ENCODE peak calls at places on chromosomes 13 and 19, in eight cellular contexts. One of them, this sample, is unnamed.

GRCh38 chr19:7377196-7377595 is 28.5 kb downstream of the ARHGEF18 start:
- DNase-seq in brain microvascular endothelial cell: no peak
- DNase-seq in choroid plexus epithelial cell: no peak
- DNase-seq in immature natural killer cell: no peak
- DNase-seq in A172: no peak
- DNase-seq in Ammon's horn: no peak
- DNase-seq in A673: no peak
- DNase-seq in anterior cingulate cortex: no peak
- DNase-seq in this sample: no peak

GRCh38 chr19:13526552-13526951 is 20.3 kb upstream of the CACNA1A start:
- DNase-seq in brain microvascular endothelial cell: no peak
- DNase-seq in choroid plexus epithelial cell: no peak
- DNase-seq in immature natural killer cell: no peak
- DNase-seq in A172: peak; percentile 42
- DNase-seq in Ammon's horn: no peak
- DNase-seq in A673: peak; percentile 47
- DNase-seq in anterior cingulate cortex: no peak
- DNase-seq in this sample: peak; percentile 62

GRCh38 chr19:17415107-17415506 is 4.7 kb upstream of the MVB12A start:
- DNase-seq in brain microvascular endothelial cell: no peak
- DNase-seq in choroid plexus epithelial cell: no peak
- DNase-seq in immature natural killer cell: no peak
- DNase-seq in A172: no peak
- DNase-seq in Ammon's horn: no peak
- DNase-seq in A673: no peak
- DNase-seq in anterior cingulate cortex: no peak
- DNase-seq in this sample: no peak

GRCh38 chr19:3575260-3575741 is 2.6 kb downstream of the HMG20B start:
- DNase-seq in brain microvascular endothelial cell: peak; percentile 49
- DNase-seq in choroid plexus epithelial cell: peak; percentile 68
- DNase-seq in immature natural killer cell: no peak
- DNase-seq in A172: no peak
- DNase-seq in Ammon's horn: peak; percentile 45
- DNase-seq in A673: no peak
- DNase-seq in anterior cingulate cortex: no peak
- DNase-seq in this sample: no peak

GRCh38 chr13:91544723-91545122 is 146.3 kb downstream of the GPC5 start:
- DNase-seq in brain microvascular endothelial cell: no peak
- DNase-seq in choroid plexus epithelial cell: no peak
- DNase-seq in immature natural killer cell: no peak
- DNase-seq in A172: no peak
- DNase-seq in Ammon's horn: peak; percentile 6
- DNase-seq in A673: peak; percentile 1
- DNase-seq in anterior cingulate cortex: no peak
- DNase-seq in this sample: peak; percentile 31

GRCh38 chr13:101297794-101298193 is 118.5 kb downstream of the NALCN start:
- DNase-seq in brain microvascular endothelial cell: no peak
- DNase-seq in choroid plexus epithelial cell: no peak
- DNase-seq in immature natural killer cell: no peak
- DNase-seq in A172: no peak
- DNase-seq in Ammon's horn: no peak
- DNase-seq in A673: no peak
- DNase-seq in anterior cingulate cortex: no peak
- DNase-seq in this sample: no peak

GRCh38 chr13:110442946-110443632 is 118.4 kb downstream of the RAB20 start:
- DNase-seq in brain microvascular endothelial cell: peak; percentile 50
- DNase-seq in choroid plexus epithelial cell: peak; percentile 72
- DNase-seq in immature natural killer cell: no peak
- DNase-seq in A172: peak; percentile 54
- DNase-seq in Ammon's horn: no peak
- DNase-seq in A673: peak; percentile 49
- DNase-seq in anterior cingulate cortex: no peak
- DNase-seq in this sample: no peak

GRCh38 chr13:35388456-35388855 is 88.0 kb downstream of the MAB21L1 start:
- DNase-seq in brain microvascular endothelial cell: no peak
- DNase-seq in choroid plexus epithelial cell: peak; percentile 3
- DNase-seq in immature natural killer cell: no peak
- DNase-seq in A172: no peak
- DNase-seq in Ammon's horn: no peak
- DNase-seq in A673: no peak
- DNase-seq in anterior cingulate cortex: no peak
- DNase-seq in this sample: no peak

GRCh38 chr19:13835791-13836723 is 40.8 kb downstream of the ZSWIM4 start:
- DNase-seq in brain microvascular endothelial cell: no peak
- DNase-seq in choroid plexus epithelial cell: no peak
- DNase-seq in immature natural killer cell: peak; percentile 50
- DNase-seq in A172: peak; percentile 53
- DNase-seq in Ammon's horn: no peak
- DNase-seq in A673: peak; percentile 21
- DNase-seq in anterior cingulate cortex: no peak
- DNase-seq in this sample: no peak

GRCh38 chr13:43405457-43405856 is 381.3 kb downstream of the ENOX1 start:
- DNase-seq in brain microvascular endothelial cell: peak; percentile 18
- DNase-seq in choroid plexus epithelial cell: peak; percentile 82
- DNase-seq in immature natural killer cell: no peak
- DNase-seq in A172: peak; percentile 64
- DNase-seq in Ammon's horn: no peak
- DNase-seq in A673: no peak
- DNase-seq in anterior cingulate cortex: no peak
- DNase-seq in this sample: peak; percentile 11

GRCh38 chr19:12913871-12914690 is 5.0 kb downstream of the SYCE2 start:
- DNase-seq in brain microvascular endothelial cell: no peak
- DNase-seq in choroid plexus epithelial cell: peak; percentile 54
- DNase-seq in immature natural killer cell: peak; percentile 43
- DNase-seq in A172: no peak
- DNase-seq in Ammon's horn: peak; percentile 68
- DNase-seq in A673: no peak
- DNase-seq in anterior cingulate cortex: no peak
- DNase-seq in this sample: no peak

GRCh38 chr13:93108111-93108581 is 118.5 kb upstream of the GPC6 start:
- DNase-seq in brain microvascular endothelial cell: no peak
- DNase-seq in choroid plexus epithelial cell: peak; percentile 19
- DNase-seq in immature natural killer cell: no peak
- DNase-seq in A172: peak; percentile 8
- DNase-seq in Ammon's horn: peak; percentile 10
- DNase-seq in A673: no peak
- DNase-seq in anterior cingulate cortex: no peak
- DNase-seq in this sample: no peak

GRCh38 chr13:21048901-21049655 is 12.3 kb downstream of the LATS2 start:
- DNase-seq in brain microvascular endothelial cell: no peak
- DNase-seq in choroid plexus epithelial cell: no peak
- DNase-seq in immature natural killer cell: no peak
- DNase-seq in A172: no peak
- DNase-seq in Ammon's horn: no peak
- DNase-seq in A673: no peak
- DNase-seq in anterior cingulate cortex: no peak
- DNase-seq in this sample: no peak